ENCODE peak calls at places on chromosomes 7 and 10, in eight cellular contexts. C, H, G, Z, F, E, X and I are unnamed samples.

GRCh38 chr7:31948041-31948440 is 122.2 kb downstream of the PDE1C start:
- DNase-seq in C (no peak), H (no peak), G (no peak), Z (peak), F (no peak), E (no peak), X (no peak), I (no peak)

GRCh38 chr10:129725482-129725881 is 238.6 kb downstream of the EBF3 start:
- DNase-seq in C (no peak), H (no peak), G (no peak), Z (no peak), F (no peak), E (no peak), X (no peak), I (no peak)

GRCh38 chr7:114790526-114790925 is 131.4 kb upstream of the MDFIC start:
- DNase-seq in C (no peak), H (no peak), G (no peak), Z (no peak), F (no peak), E (no peak), X (no peak), I (no peak)

GRCh38 chr10:36488579-36488978 is 636.8 kb upstream of the ANKRD30A start:
- DNase-seq in C (no peak), H (no peak), G (no peak), Z (no peak), F (no peak), E (no peak), X (no peak), I (no peak)

GRCh38 chr10:99460070-99460469 is 29.6 kb upstream of the GOT1 start:
- DNase-seq in C (no peak), H (no peak), G (no peak), Z (no peak), F (no peak), E (no peak), X (no peak), I (no peak)

GRCh38 chr7:44287488-44288380 is 37.7 kb downstream of the CAMK2B start:
- DNase-seq in C (no peak), H (no peak), G (no peak), Z (no peak), F (no peak), E (no peak), X (no peak), I (no peak)

GRCh38 chr7:17506090-17506489 is 207.6 kb downstream of the AHR start:
- DNase-seq in C (no peak), H (peak), G (no peak), Z (no peak), F (no peak), E (no peak), X (no peak), I (no peak)

GRCh38 chr10:47045331-47045861 is 134.2 kb downstream of the PTPN20 start:
- DNase-seq in C (no peak), H (no peak), G (no peak), Z (no peak), F (no peak), E (no peak), X (no peak), I (no peak)

GRCh38 chr7:16982640-16983103 is 100.9 kb upstream of the AGR3 start:
- DNase-seq in C (no peak), H (peak), G (no peak), Z (peak), F (no peak), E (no peak), X (peak), I (no peak)